ENCODE peak calls at places on chromosomes 11 and 22, in eight cellular contexts. M is cardiac muscle cell; X is sigmoid colon; R is A673; I is right cardiac atrium; V is fibroblast of lung; O is SK-N-SH; U is effector memory CD4-positive, alpha-beta T cell. Z is an unnamed sample.

GRCh38 chr11:61732705-61733104 is 19.7 kb upstream of the MYRF start:
- DNase-seq in M (no peak), O (no peak), U (no peak), V (peak; percentile 47), X (no peak), R (no peak), I (peak; percentile 78), Z (no peak)

GRCh38 chr11:119101367-119101758 is 290 bp downstream of the DPAGT1 start:
- DNase-seq in R (no peak), O (peak; percentile 47), M (no peak), U (no peak), X (no peak), I (no peak), V (no peak), Z (no peak)

GRCh38 chr11:66115638-66116410 is 45.8 kb downstream of the PACS1 start:
- DNase-seq in V (no peak), R (peak; percentile 65), O (no peak), X (no peak), U (no peak), M (no peak), I (no peak), Z (no peak)

GRCh38 chr11:130313383-130314183 is 1.1 kb downstream of the ZBTB44 start:
- DNase-seq in I (no peak), V (peak; percentile 19), M (no peak), X (no peak), U (no peak), R (peak; percentile 14), O (no peak), Z (no peak)

GRCh38 chr11:2737226-2737590 is 37.4 kb upstream of the KCNQ1OT1 start:
- DNase-seq in U (no peak), X (no peak), O (no peak), V (no peak), M (no peak), R (no peak), I (no peak), Z (no peak)

GRCh38 chr22:47107431-47107830 is 345.0 kb downstream of the TBC1D22A start:
- DNase-seq in V (peak; percentile 80), I (no peak), M (no peak), R (no peak), U (no peak), X (no peak), O (no peak), Z (no peak)

GRCh38 chr11:120224386-120224785 is 13.6 kb downstream of the OAF start:
- DNase-seq in M (no peak), O (no peak), X (no peak), R (no peak), V (no peak), U (no peak), I (peak; percentile 41), Z (no peak)

GRCh38 chr11:488992-489391 is 18.1 kb downstream of the RNH1 start:
- DNase-seq in X (no peak), M (no peak), U (no peak), V (no peak), I (peak; percentile 49), R (no peak), O (no peak), Z (no peak)

GRCh38 chr11:112734207-112734606 is 227.0 kb upstream of the NCAM1 start:
- DNase-seq in V (peak; percentile 11), I (no peak), X (no peak), O (no peak), M (peak; percentile 85), U (no peak), R (peak; percentile 55), Z (peak; percentile 92)

GRCh38 chr22:48631288-48631687 is 1196.4 kb downstream of the BRD1 start:
- DNase-seq in R (no peak), I (no peak), X (no peak), V (no peak), M (no peak), O (no peak), U (no peak), Z (no peak)

GRCh38 chr22:38193580-38193979 is 8.2 kb upstream of the MAFF start:
- DNase-seq in X (no peak), M (no peak), O (no peak), I (peak; percentile 88), U (no peak), R (no peak), V (peak; percentile 60), Z (no peak)

GRCh38 chr22:19886605-19887250 is 32.1 kb upstream of the GNB1L start:
- DNase-seq in R (peak; percentile 87), V (peak; percentile 59), U (no peak), X (no peak), M (no peak), I (peak; percentile 63), O (no peak), Z (peak; percentile 39)

GRCh38 chr11:103537904-103538502 is 428.8 kb downstream of the DYNC2H1 start:
- DNase-seq in I (no peak), O (peak; percentile 30), U (no peak), R (peak; percentile 69), X (no peak), M (no peak), V (peak; percentile 60), Z (no peak)

GRCh38 chr11:2178906-2179494 is 7.4 kb upstream of the TH start:
- DNase-seq in V (peak; percentile 53), X (no peak), R (peak; percentile 15), I (no peak), O (no peak), U (no peak), M (no peak), Z (no peak)

GRCh38 chr11:94473177-94473799 is 20.4 kb downstream of the MRE11 start:
- DNase-seq in R (no peak), X (no peak), V (no peak), I (no peak), O (no peak), M (no peak), U (no peak), Z (no peak)

GRCh38 chr22:27670701-27671412 is 130.7 kb downstream of the MN1 start:
- DNase-seq in O (no peak), I (peak; percentile 90), R (peak; percentile 58), M (peak; percentile 94), U (no peak), V (no peak), X (no peak), Z (peak; percentile 95)

GRCh38 chr11:6603287-6604080 is at the start of the genes ILK and RRP8:
- DNase-seq in X (peak; percentile 96), V (peak; percentile 87), U (peak; percentile 80), M (peak; percentile 96), O (peak; percentile 96), R (peak; percentile 91), I (peak; percentile 97), Z (peak; percentile 97)

GRCh38 chr11:6602096-6602940 is 1.1 kb downstream of the RRP8 start:
- DNase-seq in X (peak; percentile 51), I (no peak), M (no peak), V (no peak), O (peak; percentile 16), R (no peak), U (no peak), Z (peak; percentile 33)

GRCh38 chr11:6607190-6607635 is 3.6 kb downstream of the ILK start:
- DNase-seq in R (no peak), M (no peak), I (no peak), X (no peak), O (no peak), U (no peak), V (no peak), Z (no peak)

GRCh38 chr11:6606471-6607189 is 3.1 kb downstream of the ILK start:
- DNase-seq in M (peak; percentile 96), I (peak; percentile 97), V (peak; percentile 93), X (peak; percentile 98), O (peak; percentile 91), R (peak; percentile 78), U (peak; percentile 58), Z (peak; percentile 98)

DNA sequence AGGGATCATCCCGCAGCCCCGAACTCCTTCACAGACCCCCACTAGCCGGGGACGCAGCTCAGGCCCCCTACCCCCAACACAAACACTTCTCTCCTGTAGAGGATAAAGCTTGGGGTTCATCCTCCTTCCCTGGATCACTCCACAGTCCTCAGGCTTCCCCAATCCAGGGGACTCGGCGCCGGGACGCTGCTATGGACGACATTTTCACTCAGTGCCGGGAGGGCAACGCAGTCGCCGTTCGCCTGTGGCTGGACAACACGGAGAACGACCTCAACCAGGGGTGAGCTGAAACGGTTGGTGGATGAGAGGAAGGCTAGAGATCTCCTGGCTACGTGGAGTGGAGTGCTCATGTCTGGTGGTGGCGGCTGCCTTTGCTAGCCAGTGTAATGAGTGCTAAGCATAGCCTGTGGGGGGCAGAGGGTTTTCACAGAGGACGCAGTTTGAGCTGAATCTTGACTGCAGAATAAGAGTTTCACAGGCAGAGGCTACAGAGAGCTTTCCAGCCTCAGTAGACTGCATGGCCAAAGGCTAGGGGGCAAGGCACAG is 580 bp downstream of the ILK start:
- DNase-seq in I (peak; percentile 73), R (peak; percentile 51), U (peak; percentile 30), X (peak; percentile 79), M (peak; percentile 82), O (peak; percentile 73), V (peak; percentile 73), Z (peak; percentile 79)
- H3K4me1 ChIP-seq in I (peaks cover 23% of the 10 kb centered on the region), R (peaks cover 10% of the 10 kb centered on the region), U (peaks cover 38% of the 10 kb centered on the region), X (no peaks in the 10 kb centered on the region), M (peaks cover 31% of the 10 kb centered on the region), O (peaks cover 26% of the 10 kb centered on the region), V (peaks cover 20% of the 10 kb centered on the region), Z (peaks cover 5% of the 10 kb centered on the region)

GRCh38 chr11:126354631-126355323 is 709 bp upstream of the ST3GAL4 start:
- DNase-seq in V (no peak), R (no peak), U (no peak), I (no peak), M (no peak), X (peak; percentile 53), O (no peak), Z (no peak)
- H3K4me1 ChIP-seq in V (peaks cover 25% of the 10 kb centered on the region), R (peaks cover 38% of the 10 kb centered on the region), U (peaks cover 11% of the 10 kb centered on the region), I (peaks cover 31% of the 10 kb centered on the region), M (peaks cover 13% of the 10 kb centered on the region), X (no peaks in the 10 kb centered on the region), O (peaks cover 48% of the 10 kb centered on the region), Z (peaks cover 12% of the 10 kb centered on the region)

DNA sequence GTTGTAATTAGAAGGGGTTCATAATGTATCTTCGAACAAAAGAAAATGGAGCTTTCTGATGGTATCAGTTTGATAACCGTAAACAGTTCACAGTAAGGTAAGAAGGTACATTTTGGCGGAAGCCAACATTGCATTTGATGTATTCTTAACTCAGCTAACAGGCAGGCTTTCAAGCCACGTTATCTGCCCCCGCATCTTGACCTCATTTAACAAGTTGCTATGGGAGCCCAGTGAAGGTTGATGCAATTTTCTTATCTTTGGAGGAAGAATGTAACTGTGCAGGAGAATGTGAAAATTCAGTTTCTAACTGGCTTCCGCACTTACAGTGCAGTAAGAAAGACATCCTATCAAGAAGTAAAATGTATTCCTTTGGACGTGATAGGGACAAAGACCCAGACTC is 110.6 kb downstream of the ETS1 start:
- DNase-seq in X (no peak), I (no peak), U (peak; percentile 84), R (no peak), V (no peak), M (no peak), O (no peak), Z (no peak)
- H3K4me1 ChIP-seq in X (no peaks in the 10 kb centered on the region), I (peaks cover 28% of the 10 kb centered on the region), U (peaks cover 95% of the 10 kb centered on the region), R (no peaks in the 10 kb centered on the region), V (peaks cover 52% of the 10 kb centered on the region), M (peaks cover 21% of the 10 kb centered on the region), O (peaks cover 14% of the 10 kb centered on the region), Z (peaks cover 20% of the 10 kb centered on the region)

GRCh38 chr11:45166604-45166897 is 20.1 kb downstream of the PRDM11 start:
- DNase-seq in O (no peak), M (no peak), V (no peak), I (no peak), X (no peak), U (no peak), R (no peak), Z (no peak)
- H3K4me1 ChIP-seq in O (peaks cover 10% of the 10 kb centered on the region), M (peaks cover 17% of the 10 kb centered on the region), V (no peaks in the 10 kb centered on the region), I (peaks cover 12% of the 10 kb centered on the region), X (no peaks in the 10 kb centered on the region), U (no peaks in the 10 kb centered on the region), R (peaks cover 10% of the 10 kb centered on the region), Z (no peaks in the 10 kb centered on the region)

Z was measured in endodermal cell.